ENCODE peak calls at places on chromosome 17, in ten cellular contexts. One of them, this sample, is unnamed.

GRCh38 chr17:78538033-78538776 is 39.0 kb downstream of the DNAH17 start:
- DNase-seq in T-helper 1 cell: no peak
- DNase-seq in A172: peak; percentile 35
- DNase-seq in ecto neural progenitor cell: no peak
- DNase-seq in foreskin fibroblast: no peak
- DNase-seq in nucleus accumbens: no peak
- DNase-seq in endothelial cell of umbilical vein: no peak
- DNase-seq in transverse colon: no peak
- DNase-seq in HTR-8/SVneo: no peak
- DNase-seq in NCI-H526 treated with DMSO at 0.1 percent for 48 hours: no peak
- DNase-seq in this sample: no peak

GRCh38 chr17:41655611-41656111 is 31.3 kb upstream of the KRT17 start:
- DNase-seq in foreskin fibroblast: no peak
- DNase-seq in endothelial cell of umbilical vein: no peak
- DNase-seq in nucleus accumbens: no peak
- DNase-seq in transverse colon: peak; percentile 94
- DNase-seq in NCI-H526 treated with DMSO at 0.1 percent for 48 hours: peak; percentile 78
- DNase-seq in A172: no peak
- DNase-seq in T-helper 1 cell: no peak
- DNase-seq in ecto neural progenitor cell: peak; percentile 86
- DNase-seq in HTR-8/SVneo: no peak
- DNase-seq in this sample: no peak

GRCh38 chr17:76967762-76968161 is 99.6 kb downstream of the MGAT5B start:
- DNase-seq in endothelial cell of umbilical vein: no peak
- DNase-seq in A172: no peak
- DNase-seq in ecto neural progenitor cell: no peak
- DNase-seq in NCI-H526 treated with DMSO at 0.1 percent for 48 hours: no peak
- DNase-seq in transverse colon: no peak
- DNase-seq in nucleus accumbens: no peak
- DNase-seq in foreskin fibroblast: no peak
- DNase-seq in T-helper 1 cell: no peak
- DNase-seq in HTR-8/SVneo: no peak
- DNase-seq in this sample: no peak

GRCh38 chr17:51860934-51861561 is 297.5 kb downstream of the CA10 start:
- DNase-seq in endothelial cell of umbilical vein: no peak
- DNase-seq in transverse colon: peak; percentile 47
- DNase-seq in ecto neural progenitor cell: peak; percentile 80
- DNase-seq in A172: no peak
- DNase-seq in NCI-H526 treated with DMSO at 0.1 percent for 48 hours: no peak
- DNase-seq in HTR-8/SVneo: peak; percentile 9
- DNase-seq in T-helper 1 cell: no peak
- DNase-seq in nucleus accumbens: peak; percentile 5
- DNase-seq in foreskin fibroblast: no peak
- DNase-seq in this sample: no peak

GRCh38 chr17:60598001-60598736 is 1.8 kb upstream of the PPM1D start:
- DNase-seq in foreskin fibroblast: no peak
- DNase-seq in ecto neural progenitor cell: no peak
- DNase-seq in HTR-8/SVneo: no peak
- DNase-seq in NCI-H526 treated with DMSO at 0.1 percent for 48 hours: no peak
- DNase-seq in nucleus accumbens: no peak
- DNase-seq in endothelial cell of umbilical vein: no peak
- DNase-seq in transverse colon: no peak
- DNase-seq in T-helper 1 cell: no peak
- DNase-seq in A172: no peak
- DNase-seq in this sample: no peak

GRCh38 chr17:78378225-78379133 is at the start of gene PGS1:
- DNase-seq in NCI-H526 treated with DMSO at 0.1 percent for 48 hours: peak; percentile 31
- DNase-seq in T-helper 1 cell: peak; percentile 61
- DNase-seq in HTR-8/SVneo: no peak
- DNase-seq in ecto neural progenitor cell: peak; percentile 93
- DNase-seq in transverse colon: peak; percentile 85
- DNase-seq in A172: peak; percentile 57
- DNase-seq in foreskin fibroblast: peak; percentile 64
- DNase-seq in nucleus accumbens: no peak
- DNase-seq in endothelial cell of umbilical vein: peak; percentile 71
- DNase-seq in this sample: peak; percentile 79

GRCh38 chr17:82126479-82127314 is 28.7 kb upstream of the FASN start:
- DNase-seq in nucleus accumbens: no peak
- DNase-seq in HTR-8/SVneo: no peak
- DNase-seq in ecto neural progenitor cell: no peak
- DNase-seq in T-helper 1 cell: peak; percentile 78
- DNase-seq in transverse colon: peak; percentile 21
- DNase-seq in NCI-H526 treated with DMSO at 0.1 percent for 48 hours: no peak
- DNase-seq in A172: no peak
- DNase-seq in endothelial cell of umbilical vein: no peak
- DNase-seq in foreskin fibroblast: no peak
- DNase-seq in this sample: no peak

GRCh38 chr17:68822752-68823289 is 132.4 kb downstream of the ABCA8 start:
- DNase-seq in ecto neural progenitor cell: no peak
- DNase-seq in foreskin fibroblast: no peak
- DNase-seq in nucleus accumbens: no peak
- DNase-seq in endothelial cell of umbilical vein: no peak
- DNase-seq in T-helper 1 cell: no peak
- DNase-seq in NCI-H526 treated with DMSO at 0.1 percent for 48 hours: no peak
- DNase-seq in A172: no peak
- DNase-seq in HTR-8/SVneo: no peak
- DNase-seq in transverse colon: no peak
- DNase-seq in this sample: no peak

GRCh38 chr17:77803726-77804125 is 154.8 kb upstream of the TNRC6C start:
- DNase-seq in ecto neural progenitor cell: no peak
- DNase-seq in T-helper 1 cell: no peak
- DNase-seq in A172: no peak
- DNase-seq in endothelial cell of umbilical vein: no peak
- DNase-seq in foreskin fibroblast: no peak
- DNase-seq in HTR-8/SVneo: no peak
- DNase-seq in NCI-H526 treated with DMSO at 0.1 percent for 48 hours: no peak
- DNase-seq in transverse colon: no peak
- DNase-seq in nucleus accumbens: no peak
- DNase-seq in this sample: peak; percentile 8

GRCh38 chr17:63358111-63358839 is 87.8 kb downstream of the CYB561 start:
- DNase-seq in HTR-8/SVneo: peak; percentile 53
- DNase-seq in transverse colon: no peak
- DNase-seq in A172: peak; percentile 49
- DNase-seq in T-helper 1 cell: no peak
- DNase-seq in nucleus accumbens: no peak
- DNase-seq in endothelial cell of umbilical vein: peak; percentile 88
- DNase-seq in ecto neural progenitor cell: no peak
- DNase-seq in NCI-H526 treated with DMSO at 0.1 percent for 48 hours: no peak
- DNase-seq in foreskin fibroblast: peak; percentile 90
- DNase-seq in this sample: no peak

GRCh38 chr17:82200743-82201497 is 11.7 kb downstream of the CCDC57 start:
- DNase-seq in ecto neural progenitor cell: no peak
- DNase-seq in A172: no peak
- DNase-seq in foreskin fibroblast: no peak
- DNase-seq in NCI-H526 treated with DMSO at 0.1 percent for 48 hours: no peak
- DNase-seq in nucleus accumbens: no peak
- DNase-seq in T-helper 1 cell: no peak
- DNase-seq in HTR-8/SVneo: no peak
- DNase-seq in endothelial cell of umbilical vein: no peak
- DNase-seq in transverse colon: no peak
- DNase-seq in this sample: no peak

GRCh38 chr17:60392845-60393702 is 1.1 kb upstream of the USP32 start:
- DNase-seq in ecto neural progenitor cell: no peak
- DNase-seq in HTR-8/SVneo: peak; percentile 69
- DNase-seq in NCI-H526 treated with DMSO at 0.1 percent for 48 hours: peak; percentile 46
- DNase-seq in endothelial cell of umbilical vein: peak; percentile 80
- DNase-seq in A172: peak; percentile 82
- DNase-seq in T-helper 1 cell: no peak
- DNase-seq in foreskin fibroblast: no peak
- DNase-seq in nucleus accumbens: no peak
- DNase-seq in transverse colon: peak; percentile 59
- DNase-seq in this sample: no peak

GRCh38 chr17:6437466-6437865 is 2.5 kb upstream of the AIPL1 start:
- DNase-seq in T-helper 1 cell: no peak
- DNase-seq in A172: no peak
- DNase-seq in ecto neural progenitor cell: no peak
- DNase-seq in HTR-8/SVneo: no peak
- DNase-seq in transverse colon: no peak
- DNase-seq in endothelial cell of umbilical vein: no peak
- DNase-seq in nucleus accumbens: no peak
- DNase-seq in NCI-H526 treated with DMSO at 0.1 percent for 48 hours: peak; percentile 51
- DNase-seq in foreskin fibroblast: no peak
- DNase-seq in this sample: no peak

GRCh38 chr17:68624381-68624780 is 23.2 kb upstream of the FAM20A start:
- DNase-seq in HTR-8/SVneo: no peak
- DNase-seq in nucleus accumbens: no peak
- DNase-seq in NCI-H526 treated with DMSO at 0.1 percent for 48 hours: no peak
- DNase-seq in foreskin fibroblast: no peak
- DNase-seq in A172: no peak
- DNase-seq in endothelial cell of umbilical vein: no peak
- DNase-seq in ecto neural progenitor cell: no peak
- DNase-seq in transverse colon: no peak
- DNase-seq in T-helper 1 cell: no peak
- DNase-seq in this sample: no peak

GRCh38 chr17:66493283-66494019 is 191.0 kb downstream of the PRKCA start:
- DNase-seq in endothelial cell of umbilical vein: peak; percentile 27
- DNase-seq in transverse colon: no peak
- DNase-seq in T-helper 1 cell: no peak
- DNase-seq in foreskin fibroblast: peak; percentile 69
- DNase-seq in HTR-8/SVneo: no peak
- DNase-seq in NCI-H526 treated with DMSO at 0.1 percent for 48 hours: no peak
- DNase-seq in A172: peak; percentile 70
- DNase-seq in ecto neural progenitor cell: no peak
- DNase-seq in nucleus accumbens: no peak
- DNase-seq in this sample: no peak

GRCh38 chr17:32927724-32928526 is at the start of gene TMEM98:
- DNase-seq in transverse colon: peak; percentile 54
- DNase-seq in foreskin fibroblast: peak; percentile 25
- DNase-seq in nucleus accumbens: peak; percentile 48
- DNase-seq in A172: no peak
- DNase-seq in NCI-H526 treated with DMSO at 0.1 percent for 48 hours: no peak
- DNase-seq in ecto neural progenitor cell: peak; percentile 84
- DNase-seq in T-helper 1 cell: no peak
- DNase-seq in endothelial cell of umbilical vein: no peak
- DNase-seq in HTR-8/SVneo: no peak
- DNase-seq in this sample: no peak

GRCh38 chr17:51588063-51588462 is 327.7 kb downstream of the UTP18 start:
- DNase-seq in ecto neural progenitor cell: no peak
- DNase-seq in A172: no peak
- DNase-seq in NCI-H526 treated with DMSO at 0.1 percent for 48 hours: no peak
- DNase-seq in nucleus accumbens: no peak
- DNase-seq in endothelial cell of umbilical vein: no peak
- DNase-seq in transverse colon: no peak
- DNase-seq in foreskin fibroblast: no peak
- DNase-seq in HTR-8/SVneo: no peak
- DNase-seq in T-helper 1 cell: no peak
- DNase-seq in this sample: no peak

GRCh38 chr17:34527908-34528470 is 51.4 kb upstream of the TMEM132E start:
- DNase-seq in ecto neural progenitor cell: peak; percentile 67
- DNase-seq in T-helper 1 cell: no peak
- DNase-seq in nucleus accumbens: no peak
- DNase-seq in endothelial cell of umbilical vein: no peak
- DNase-seq in HTR-8/SVneo: no peak
- DNase-seq in transverse colon: no peak
- DNase-seq in A172: no peak
- DNase-seq in NCI-H526 treated with DMSO at 0.1 percent for 48 hours: no peak
- DNase-seq in foreskin fibroblast: no peak
- DNase-seq in this sample: no peak

GRCh38 chr17:12909046-12909445 is 108.8 kb downstream of the ELAC2 start:
- DNase-seq in HTR-8/SVneo: no peak
- DNase-seq in transverse colon: no peak
- DNase-seq in A172: no peak
- DNase-seq in nucleus accumbens: no peak
- DNase-seq in T-helper 1 cell: no peak
- DNase-seq in ecto neural progenitor cell: no peak
- DNase-seq in NCI-H526 treated with DMSO at 0.1 percent for 48 hours: no peak
- DNase-seq in foreskin fibroblast: no peak
- DNase-seq in endothelial cell of umbilical vein: no peak
- DNase-seq in this sample: no peak

GRCh38 chr17:34465756-34466155 is 102.7 kb upstream of the CCL1 start:
- DNase-seq in ecto neural progenitor cell: no peak
- DNase-seq in foreskin fibroblast: no peak
- DNase-seq in nucleus accumbens: no peak
- DNase-seq in NCI-H526 treated with DMSO at 0.1 percent for 48 hours: no peak
- DNase-seq in T-helper 1 cell: no peak
- DNase-seq in transverse colon: no peak
- DNase-seq in A172: peak; percentile 21
- DNase-seq in HTR-8/SVneo: no peak
- DNase-seq in endothelial cell of umbilical vein: no peak
- DNase-seq in this sample: no peak

GRCh38 chr17:44842748-44843147 is 4.9 kb upstream of the HIGD1B start:
- DNase-seq in transverse colon: no peak
- DNase-seq in endothelial cell of umbilical vein: no peak
- DNase-seq in nucleus accumbens: no peak
- DNase-seq in ecto neural progenitor cell: no peak
- DNase-seq in NCI-H526 treated with DMSO at 0.1 percent for 48 hours: no peak
- DNase-seq in HTR-8/SVneo: no peak
- DNase-seq in A172: no peak
- DNase-seq in foreskin fibroblast: no peak
- DNase-seq in T-helper 1 cell: no peak
- DNase-seq in this sample: no peak

GRCh38 chr17:64028874-64029464 is 8.5 kb upstream of the ICAM2 start:
- DNase-seq in A172: peak; percentile 59
- DNase-seq in ecto neural progenitor cell: peak; percentile 77
- DNase-seq in foreskin fibroblast: peak; percentile 55
- DNase-seq in NCI-H526 treated with DMSO at 0.1 percent for 48 hours: no peak
- DNase-seq in endothelial cell of umbilical vein: peak; percentile 67
- DNase-seq in nucleus accumbens: no peak
- DNase-seq in T-helper 1 cell: peak; percentile 48
- DNase-seq in transverse colon: peak; percentile 72
- DNase-seq in HTR-8/SVneo: peak; percentile 76
- DNase-seq in this sample: peak; percentile 69

GRCh38 chr17:74340470-74341023 is 14.5 kb downstream of the KIF19 start:
- DNase-seq in HTR-8/SVneo: no peak
- DNase-seq in transverse colon: no peak
- DNase-seq in foreskin fibroblast: no peak
- DNase-seq in T-helper 1 cell: no peak
- DNase-seq in NCI-H526 treated with DMSO at 0.1 percent for 48 hours: no peak
- DNase-seq in endothelial cell of umbilical vein: no peak
- DNase-seq in nucleus accumbens: peak; percentile 54
- DNase-seq in A172: no peak
- DNase-seq in ecto neural progenitor cell: no peak
- DNase-seq in this sample: no peak

GRCh38 chr17:5355416-5356129 is 63.9 kb downstream of the NUP88 start:
- DNase-seq in nucleus accumbens: no peak
- DNase-seq in A172: no peak
- DNase-seq in foreskin fibroblast: no peak
- DNase-seq in endothelial cell of umbilical vein: no peak
- DNase-seq in ecto neural progenitor cell: no peak
- DNase-seq in HTR-8/SVneo: no peak
- DNase-seq in NCI-H526 treated with DMSO at 0.1 percent for 48 hours: peak; percentile 6
- DNase-seq in T-helper 1 cell: no peak
- DNase-seq in transverse colon: no peak
- DNase-seq in this sample: no peak

GRCh38 chr17:13253746-13254410 is 236.1 kb upstream of the ELAC2 start:
- DNase-seq in foreskin fibroblast: no peak
- DNase-seq in HTR-8/SVneo: no peak
- DNase-seq in A172: no peak
- DNase-seq in T-helper 1 cell: no peak
- DNase-seq in NCI-H526 treated with DMSO at 0.1 percent for 48 hours: no peak
- DNase-seq in nucleus accumbens: no peak
- DNase-seq in ecto neural progenitor cell: no peak
- DNase-seq in transverse colon: no peak
- DNase-seq in endothelial cell of umbilical vein: no peak
- DNase-seq in this sample: no peak

GRCh38 chr17:26818736-26819135 is 475.2 kb upstream of the WSB1 start:
- DNase-seq in A172: peak; percentile 13
- DNase-seq in HTR-8/SVneo: no peak
- DNase-seq in NCI-H526 treated with DMSO at 0.1 percent for 48 hours: no peak
- DNase-seq in ecto neural progenitor cell: peak; percentile 39
- DNase-seq in endothelial cell of umbilical vein: peak; percentile 63
- DNase-seq in nucleus accumbens: no peak
- DNase-seq in transverse colon: no peak
- DNase-seq in T-helper 1 cell: no peak
- DNase-seq in foreskin fibroblast: no peak
- DNase-seq in this sample: no peak

GRCh38 chr17:42679001-42679491 is 2.3 kb upstream of the PLEKHH3 start:
- DNase-seq in T-helper 1 cell: no peak
- DNase-seq in endothelial cell of umbilical vein: peak; percentile 28
- DNase-seq in ecto neural progenitor cell: peak; percentile 71
- DNase-seq in NCI-H526 treated with DMSO at 0.1 percent for 48 hours: peak; percentile 42
- DNase-seq in transverse colon: peak; percentile 76
- DNase-seq in nucleus accumbens: no peak
- DNase-seq in foreskin fibroblast: peak; percentile 23
- DNase-seq in A172: peak; percentile 53
- DNase-seq in HTR-8/SVneo: peak; percentile 51
- DNase-seq in this sample: no peak

GRCh38 chr17:31532526-31532925 is 141.1 kb downstream of the RAB11FIP4 start:
- DNase-seq in A172: no peak
- DNase-seq in ecto neural progenitor cell: no peak
- DNase-seq in HTR-8/SVneo: no peak
- DNase-seq in endothelial cell of umbilical vein: no peak
- DNase-seq in NCI-H526 treated with DMSO at 0.1 percent for 48 hours: no peak
- DNase-seq in nucleus accumbens: no peak
- DNase-seq in transverse colon: no peak
- DNase-seq in T-helper 1 cell: no peak
- DNase-seq in foreskin fibroblast: no peak
- DNase-seq in this sample: no peak

This sample was measured in CD14-positive monocyte.